ENCODE peak calls at places on chromosomes 12 and 14, in five cellular contexts. One of them, this sample, is unnamed.
A peak's percentile ranks its signal among the peaks of the same experiment; 100 is the strongest.

GRCh38 chr14:71783101-71783500 is 149.1 kb upstream of the RGS6 start:
- DNase-seq in nephron progenitor cell: no peak
- DNase-seq in EL: no peak
- DNase-seq in cardiac muscle cell: no peak
- DNase-seq in CD8-positive, alpha-beta T cell: no peak
- DNase-seq in this sample: no peak

GRCh38 chr12:6551063-6551461 is 4.8 kb downstream of the IFFO1 start:
- DNase-seq in nephron progenitor cell: no peak
- DNase-seq in EL: no peak
- DNase-seq in cardiac muscle cell: no peak
- DNase-seq in CD8-positive, alpha-beta T cell: no peak
- DNase-seq in this sample: no peak

GRCh38 chr12:121803861-121804416 is at the start of gene SETD1B:
- DNase-seq in nephron progenitor cell: peak; percentile 54
- DNase-seq in EL: peak; percentile 69
- DNase-seq in cardiac muscle cell: peak; percentile 75
- DNase-seq in CD8-positive, alpha-beta T cell: no peak
- DNase-seq in this sample: no peak

GRCh38 chr12:4956968-4957367 is 47.3 kb downstream of the KCNA1 start:
- DNase-seq in nephron progenitor cell: no peak
- DNase-seq in EL: no peak
- DNase-seq in cardiac muscle cell: no peak
- DNase-seq in CD8-positive, alpha-beta T cell: no peak
- DNase-seq in this sample: no peak

GRCh38 chr12:510071-510825 is 50.5 kb downstream of the B4GALNT3 start:
- DNase-seq in nephron progenitor cell: no peak
- DNase-seq in EL: no peak
- DNase-seq in cardiac muscle cell: no peak
- DNase-seq in CD8-positive, alpha-beta T cell: no peak
- DNase-seq in this sample: peak; percentile 35

GRCh38 chr12:131946757-131947156 is 3.0 kb upstream of the EP400 start:
- DNase-seq in nephron progenitor cell: no peak
- DNase-seq in EL: no peak
- DNase-seq in cardiac muscle cell: no peak
- DNase-seq in CD8-positive, alpha-beta T cell: no peak
- DNase-seq in this sample: no peak

GRCh38 chr12:124754949-124755800 is 108.5 kb downstream of the SCARB1 start:
- DNase-seq in nephron progenitor cell: no peak
- DNase-seq in EL: peak; percentile 73
- DNase-seq in cardiac muscle cell: peak; percentile 98
- DNase-seq in CD8-positive, alpha-beta T cell: no peak
- DNase-seq in this sample: no peak

GRCh38 chr14:101009531-101009930 is 106.0 kb upstream of the RTL1 start:
- DNase-seq in nephron progenitor cell: no peak
- DNase-seq in EL: no peak
- DNase-seq in cardiac muscle cell: no peak
- DNase-seq in CD8-positive, alpha-beta T cell: no peak
- DNase-seq in this sample: no peak

GRCh38 chr14:68952544-68953535 is 26.3 kb downstream of the ACTN1 start:
- DNase-seq in nephron progenitor cell: no peak
- DNase-seq in EL: peak; percentile 84
- DNase-seq in cardiac muscle cell: peak; percentile 87
- DNase-seq in CD8-positive, alpha-beta T cell: no peak
- DNase-seq in this sample: no peak

GRCh38 chr12:96486751-96487150 is 2.6 kb upstream of the CFAP54 start:
- DNase-seq in nephron progenitor cell: no peak
- DNase-seq in EL: no peak
- DNase-seq in cardiac muscle cell: no peak
- DNase-seq in CD8-positive, alpha-beta T cell: no peak
- DNase-seq in this sample: no peak

GRCh38 chr14:102620413-102620812 is 28.0 kb downstream of the RCOR1 start:
- DNase-seq in nephron progenitor cell: no peak
- DNase-seq in EL: peak; percentile 79
- DNase-seq in cardiac muscle cell: peak; percentile 46
- DNase-seq in CD8-positive, alpha-beta T cell: no peak
- DNase-seq in this sample: peak; percentile 29

GRCh38 chr12:110846615-110847566 is at the start of gene CCDC63:
- DNase-seq in nephron progenitor cell: peak; percentile 85
- DNase-seq in EL: peak; percentile 47
- DNase-seq in cardiac muscle cell: peak; percentile 62
- DNase-seq in CD8-positive, alpha-beta T cell: peak; percentile 11
- DNase-seq in this sample: no peak

GRCh38 chr14:88030892-88031291 is 26.0 kb downstream of the GPR65 start:
- DNase-seq in nephron progenitor cell: no peak
- DNase-seq in EL: no peak
- DNase-seq in cardiac muscle cell: no peak
- DNase-seq in CD8-positive, alpha-beta T cell: no peak
- DNase-seq in this sample: no peak

GRCh38 chr14:42001436-42001835 is 394.8 kb downstream of the LRFN5 start:
- DNase-seq in nephron progenitor cell: no peak
- DNase-seq in EL: no peak
- DNase-seq in cardiac muscle cell: no peak
- DNase-seq in CD8-positive, alpha-beta T cell: no peak
- DNase-seq in this sample: no peak

GRCh38 chr14:75273272-75274044 is 5.2 kb upstream of the FOS start:
- DNase-seq in nephron progenitor cell: no peak
- DNase-seq in EL: peak; percentile 48
- DNase-seq in cardiac muscle cell: peak; percentile 97
- DNase-seq in CD8-positive, alpha-beta T cell: no peak
- DNase-seq in this sample: no peak

GRCh38 chr14:97408937-97409860 is 612.0 kb downstream of the VRK1 start:
- DNase-seq in nephron progenitor cell: no peak
- DNase-seq in EL: no peak
- DNase-seq in cardiac muscle cell: no peak
- DNase-seq in CD8-positive, alpha-beta T cell: no peak
- DNase-seq in this sample: no peak

GRCh38 chr12:1523558-1524050 is 70.8 kb downstream of the FBXL14 start:
- DNase-seq in nephron progenitor cell: no peak
- DNase-seq in EL: no peak
- DNase-seq in cardiac muscle cell: no peak
- DNase-seq in CD8-positive, alpha-beta T cell: no peak
- DNase-seq in this sample: no peak

GRCh38 chr14:89249296-89249565 is 167.8 kb downstream of the FOXN3 start:
- DNase-seq in nephron progenitor cell: no peak
- DNase-seq in EL: peak; percentile 14
- DNase-seq in cardiac muscle cell: no peak
- DNase-seq in CD8-positive, alpha-beta T cell: no peak
- DNase-seq in this sample: peak; percentile 67

GRCh38 chr12:69613351-69613750 is 2.6 kb upstream of the LRRC10 start:
- DNase-seq in nephron progenitor cell: no peak
- DNase-seq in EL: no peak
- DNase-seq in cardiac muscle cell: no peak
- DNase-seq in CD8-positive, alpha-beta T cell: no peak
- DNase-seq in this sample: no peak

GRCh38 chr12:40622246-40622838 is 69.9 kb upstream of the CNTN1 start:
- DNase-seq in nephron progenitor cell: peak; percentile 70
- DNase-seq in EL: peak; percentile 16
- DNase-seq in cardiac muscle cell: peak; percentile 46
- DNase-seq in CD8-positive, alpha-beta T cell: no peak
- DNase-seq in this sample: peak; percentile 16

GRCh38 chr12:69388371-69388770 is 28.8 kb downstream of the YEATS4 start:
- DNase-seq in nephron progenitor cell: no peak
- DNase-seq in EL: peak; percentile 62
- DNase-seq in cardiac muscle cell: peak; percentile 81
- DNase-seq in CD8-positive, alpha-beta T cell: no peak
- DNase-seq in this sample: peak; percentile 23

GRCh38 chr12:32680787-32681186 is 1.7 kb downstream of the DNM1L start:
- DNase-seq in nephron progenitor cell: no peak
- DNase-seq in EL: no peak
- DNase-seq in cardiac muscle cell: no peak
- DNase-seq in CD8-positive, alpha-beta T cell: no peak
- DNase-seq in this sample: no peak

GRCh38 chr12:67792185-67792584 is 143.6 kb downstream of the DYRK2 start:
- DNase-seq in nephron progenitor cell: no peak
- DNase-seq in EL: no peak
- DNase-seq in cardiac muscle cell: no peak
- DNase-seq in CD8-positive, alpha-beta T cell: no peak
- DNase-seq in this sample: no peak

GRCh38 chr14:51648296-51648695 is 3.4 kb upstream of the FRMD6 start:
- DNase-seq in nephron progenitor cell: no peak
- DNase-seq in EL: no peak
- DNase-seq in cardiac muscle cell: no peak
- DNase-seq in CD8-positive, alpha-beta T cell: no peak
- DNase-seq in this sample: no peak

GRCh38 chr14:68307769-68308168 is 485.1 kb downstream of the ZFP36L1 start:
- DNase-seq in nephron progenitor cell: no peak
- DNase-seq in EL: no peak
- DNase-seq in cardiac muscle cell: peak; percentile 29
- DNase-seq in CD8-positive, alpha-beta T cell: no peak
- DNase-seq in this sample: no peak

GRCh38 chr12:71972441-71973074 is 33.9 kb downstream of the TPH2 start:
- DNase-seq in nephron progenitor cell: no peak
- DNase-seq in EL: no peak
- DNase-seq in cardiac muscle cell: no peak
- DNase-seq in CD8-positive, alpha-beta T cell: no peak
- DNase-seq in this sample: no peak

GRCh38 chr12:113844495-113845175 is 121.5 kb downstream of the RBM19 start:
- DNase-seq in nephron progenitor cell: peak; percentile 35
- DNase-seq in EL: no peak
- DNase-seq in cardiac muscle cell: no peak
- DNase-seq in CD8-positive, alpha-beta T cell: no peak
- DNase-seq in this sample: no peak

GRCh38 chr14:82366803-82367202 is 833.1 kb upstream of the SEL1L start:
- DNase-seq in nephron progenitor cell: no peak
- DNase-seq in EL: no peak
- DNase-seq in cardiac muscle cell: no peak
- DNase-seq in CD8-positive, alpha-beta T cell: no peak
- DNase-seq in this sample: no peak

GRCh38 chr14:23361320-23361719 is 3.7 kb downstream of the EFS start:
- DNase-seq in nephron progenitor cell: no peak
- DNase-seq in EL: no peak
- DNase-seq in cardiac muscle cell: peak; percentile 56
- DNase-seq in CD8-positive, alpha-beta T cell: no peak
- DNase-seq in this sample: no peak

GRCh38 chr12:15393037-15393436 is 70.7 kb downstream of the PTPRO start:
- DNase-seq in nephron progenitor cell: no peak
- DNase-seq in EL: no peak
- DNase-seq in cardiac muscle cell: no peak
- DNase-seq in CD8-positive, alpha-beta T cell: no peak
- DNase-seq in this sample: peak; percentile 73

GRCh38 chr12:120092531-120093335 is 23.8 kb downstream of the RAB35 start:
- DNase-seq in nephron progenitor cell: no peak
- DNase-seq in EL: no peak
- DNase-seq in cardiac muscle cell: no peak
- DNase-seq in CD8-positive, alpha-beta T cell: no peak
- DNase-seq in this sample: no peak

This sample was measured in kidney epithelial cell.